ENCODE peak calls at places on chromosome 15, in ten cellular contexts. X is NCI-H1436; F is activated CD4-positive, alpha-beta T cell treated with anti-CD3 and anti-CD28 coated beads for 4 hours; Z is activated naive CD8-positive, alpha-beta T cell treated with anti-CD3 and anti-CD28 coated beads, Interleukin-2, amount 50 U/mL, for 24 hours; G is NCI-H524; K is Calu3; L is left colon; H is mucosa of gallbladder; Q is globus pallidus; W is glomerular endothelial cell. Y is an unnamed sample.
A peak's percentile ranks its signal among the peaks of the same experiment; 100 is the strongest.

GRCh38 chr15:99174989-99175388 is 70.1 kb downstream of the SYNM start:
- DNase-seq in X (no peak), F (no peak), Z (no peak), G (no peak), K (no peak), L (no peak), H (no peak), Q (no peak), W (no peak), Y (no peak)

GRCh38 chr15:69780981-69781380 is 316.7 kb downstream of the TLE3 start:
- DNase-seq in X (no peak), F (no peak), Z (no peak), G (no peak), K (no peak), L (no peak), H (no peak), Q (no peak), W (no peak), Y (no peak)

GRCh38 chr15:35173444-35174118 is 88.5 kb upstream of the NANOGP8 start:
- DNase-seq in X (no peak), F (no peak), Z (no peak), G (no peak), K (no peak), L (no peak), H (no peak), Q (no peak), W (no peak), Y (no peak)

GRCh38 chr15:96087180-96087886 is 243.2 kb upstream of the NR2F2 start:
- DNase-seq in X (no peak), F (no peak), Z (no peak), G (peak; percentile 98), K (no peak), L (no peak), H (no peak), Q (no peak), W (no peak), Y (no peak)

GRCh38 chr15:36415643-36416042 is 163.8 kb upstream of the CDIN1 start:
- DNase-seq in X (no peak), F (no peak), Z (no peak), G (no peak), K (no peak), L (no peak), H (no peak), Q (no peak), W (no peak), Y (no peak)

GRCh38 chr15:37015025-37015424 is 85.3 kb downstream of the MEIS2 start:
- DNase-seq in X (peak; percentile 28), F (no peak), Z (no peak), G (peak; percentile 18), K (no peak), L (no peak), H (no peak), Q (no peak), W (no peak), Y (peak; percentile 26)

GRCh38 chr15:25717861-25718504 is 145.1 kb downstream of the ATP10A start:
- DNase-seq in X (no peak), F (no peak), Z (no peak), G (no peak), K (no peak), L (no peak), H (no peak), Q (no peak), W (no peak), Y (no peak)

GRCh38 chr15:66750609-66751008 is 48.6 kb downstream of the SMAD6 start:
- DNase-seq in X (no peak), F (no peak), Z (no peak), G (peak; percentile 70), K (no peak), L (no peak), H (no peak), Q (no peak), W (no peak), Y (no peak)

GRCh38 chr15:83160741-83161140 is 46.9 kb downstream of the HDGFL3 start:
- DNase-seq in X (no peak), F (no peak), Z (no peak), G (no peak), K (no peak), L (no peak), H (no peak), Q (no peak), W (no peak), Y (no peak)

GRCh38 chr15:88048237-88048636 is 208.3 kb downstream of the NTRK3 start:
- DNase-seq in X (no peak), F (no peak), Z (no peak), G (no peak), K (no peak), L (no peak), H (no peak), Q (no peak), W (no peak), Y (no peak)

GRCh38 chr15:71060983-71061382 is 54.3 kb upstream of the THSD4 start:
- DNase-seq in X (no peak), F (no peak), Z (no peak), G (no peak), K (no peak), L (no peak), H (no peak), Q (no peak), W (no peak), Y (no peak)

GRCh38 chr15:94324835-94325767 is 93.7 kb downstream of the MCTP2 start:
- DNase-seq in X (no peak), F (no peak), Z (peak; percentile 26), G (no peak), K (no peak), L (peak; percentile 83), H (no peak), Q (no peak), W (no peak), Y (no peak)

GRCh38 chr15:43376017-43376705 is 5.3 kb downstream of the TUBGCP4 start:
- DNase-seq in X (peak; percentile 2), F (peak; percentile 32), Z (peak; percentile 21), G (peak; percentile 53), K (peak; percentile 8), L (peak; percentile 25), H (no peak), Q (no peak), W (peak; percentile 10), Y (peak; percentile 42)

GRCh38 chr15:51104512-51104911 is 9.8 kb upstream of the TNFAIP8L3 start:
- DNase-seq in X (no peak), F (no peak), Z (no peak), G (no peak), K (no peak), L (peak; percentile 26), H (peak; percentile 19), Q (no peak), W (no peak), Y (no peak)

GRCh38 chr15:61983087-61983486 is 77.2 kb downstream of the VPS13C start:
- DNase-seq in X (no peak), F (no peak), Z (no peak), G (no peak), K (no peak), L (no peak), H (no peak), Q (no peak), W (no peak), Y (no peak)

GRCh38 chr15:35399901-35400300 is 146.1 kb downstream of the DPH6 start:
- DNase-seq in X (no peak), F (no peak), Z (no peak), G (no peak), K (no peak), L (no peak), H (no peak), Q (no peak), W (no peak), Y (no peak)

GRCh38 chr15:70195808-70196304 is 98.1 kb upstream of the TLE3 start:
- DNase-seq in X (no peak), F (no peak), Z (no peak), G (peak; percentile 17), K (no peak), L (peak; percentile 42), H (peak; percentile 70), Q (peak; percentile 76), W (no peak), Y (no peak)

GRCh38 chr15:91884604-91885003 is 31.1 kb downstream of the SLCO3A1 start:
- DNase-seq in X (no peak), F (no peak), Z (no peak), G (no peak), K (no peak), L (no peak), H (no peak), Q (no peak), W (no peak), Y (no peak)

GRCh38 chr15:51680316-51680715 is 987 bp upstream of the SCG3 start:
- DNase-seq in X (no peak), F (no peak), Z (no peak), G (no peak), K (no peak), L (no peak), H (no peak), Q (peak; percentile 57), W (no peak), Y (no peak)

GRCh38 chr15:48494646-48495045 is 150.9 kb downstream of the FBN1 start:
- DNase-seq in X (no peak), F (no peak), Z (no peak), G (no peak), K (no peak), L (no peak), H (no peak), Q (no peak), W (no peak), Y (no peak)

GRCh38 chr15:28913171-28913765 is 27.5 kb downstream of the APBA2 start:
- DNase-seq in X (no peak), F (no peak), Z (no peak), G (peak; percentile 53), K (no peak), L (no peak), H (no peak), Q (no peak), W (no peak), Y (no peak)

GRCh38 chr15:50145451-50145872 is 26.4 kb upstream of the ATP8B4 start:
- DNase-seq in X (peak; percentile 34), F (no peak), Z (no peak), G (peak; percentile 86), K (peak; percentile 19), L (no peak), H (peak; percentile 32), Q (peak; percentile 74), W (peak; percentile 78), Y (peak; percentile 62)

GRCh38 chr15:96344120-96344705 is 13.7 kb downstream of the NR2F2 start:
- DNase-seq in X (no peak), F (no peak), Z (no peak), G (no peak), K (no peak), L (no peak), H (no peak), Q (no peak), W (no peak), Y (no peak)

GRCh38 chr15:73330206-73331051 is 38.3 kb downstream of the HCN4 start:
- DNase-seq in X (no peak), F (no peak), Z (no peak), G (no peak), K (no peak), L (no peak), H (no peak), Q (no peak), W (no peak), Y (no peak)

GRCh38 chr15:77094397-77095030 is 23.6 kb upstream of the TSPAN3 start:
- DNase-seq in X (no peak), F (no peak), Z (peak; percentile 35), G (peak; percentile 30), K (no peak), L (no peak), H (no peak), Q (no peak), W (no peak), Y (no peak)

GRCh38 chr15:42371125-42371524 is 11.8 kb downstream of the CAPN3 start:
- DNase-seq in X (no peak), F (no peak), Z (no peak), G (peak; percentile 42), K (no peak), L (no peak), H (no peak), Q (no peak), W (no peak), Y (no peak)

GRCh38 chr15:101522091-101522490 is 32.6 kb upstream of the PCSK6 start:
- DNase-seq in X (no peak), F (no peak), Z (no peak), G (no peak), K (no peak), L (peak; percentile 46), H (peak; percentile 3), Q (no peak), W (no peak), Y (no peak)

GRCh38 chr15:89749951-89750559 is 994 bp downstream of the MESP1 start:
- DNase-seq in X (no peak), F (no peak), Z (peak; percentile 22), G (peak; percentile 52), K (peak; percentile 35), L (peak; percentile 45), H (no peak), Q (no peak), W (no peak), Y (no peak)

Y was measured in NCI-H526 treated with DMSO at 0.1 percent for 48 hours.